ENCODE peak calls at places on chromosome 13, in four cellular contexts. Z, T, A and X are unnamed samples.

GRCh38 chr13:94263038-94263437 is 216.4 kb downstream of the DCT start:
- DNase-seq in A (no peak), Z (no peak), T (no peak), X (no peak)

GRCh38 chr13:30305456-30305855 is 1.9 kb downstream of the KATNAL1 start:
- DNase-seq in T (no peak), A (no peak), Z (no peak), X (peak)

GRCh38 chr13:105996391-105997028 is 539.0 kb downstream of the EFNB2 start:
- DNase-seq in A (no peak), T (no peak), Z (no peak), X (no peak)

GRCh38 chr13:70394149-70394548 is 285.9 kb upstream of the KLHL1 start:
- DNase-seq in A (no peak), T (no peak), Z (no peak), X (no peak)

GRCh38 chr13:79547821-79548220 is 66.9 kb downstream of the NDFIP2 start:
- DNase-seq in A (no peak), T (no peak), Z (no peak), X (no peak)

GRCh38 chr13:32381539-32381938 is 46.4 kb downstream of the N4BP2L1 start:
- DNase-seq in A (no peak), T (peak), Z (no peak), X (peak)

GRCh38 chr13:62838891-62839290 is 1423.2 kb upstream of the PCDH20 start:
- DNase-seq in T (no peak), A (no peak), Z (no peak), X (no peak)

GRCh38 chr13:113374511-113375175 is 10.7 kb upstream of the GRTP1 start:
- DNase-seq in T (no peak), Z (no peak), A (no peak), X (no peak)

GRCh38 chr13:112623051-112623711 is 35.2 kb upstream of the TUBGCP3 start:
- DNase-seq in A (no peak), Z (no peak), T (no peak), X (no peak)

GRCh38 chr13:33340631-33341030 is 55.1 kb upstream of the STARD13 start:
- DNase-seq in A (no peak), Z (no peak), T (no peak), X (no peak)

GRCh38 chr13:92173254-92173653 is 774.8 kb downstream of the GPC5 start:
- DNase-seq in A (no peak), T (no peak), Z (no peak), X (no peak)

GRCh38 chr13:44107357-44108121 is 227.8 kb downstream of the LACC1 start:
- DNase-seq in A (peak), Z (no peak), T (no peak), X (no peak)

GRCh38 chr13:30339721-30340366 is 32.5 kb upstream of the KATNAL1 start:
- DNase-seq in A (no peak), T (no peak), Z (no peak), X (no peak)

GRCh38 chr13:91813255-91813654 is 414.8 kb downstream of the GPC5 start:
- DNase-seq in A (no peak), Z (no peak), T (no peak), X (no peak)

GRCh38 chr13:46947425-46948191 is 50.8 kb upstream of the HTR2A start:
- DNase-seq in T (no peak), A (no peak), Z (no peak), X (no peak)

GRCh38 chr13:85626603-85627002 is 172.6 kb downstream of the SLITRK6 start:
- DNase-seq in A (no peak), T (no peak), Z (no peak), X (no peak)

GRCh38 chr13:47499358-47500150 is 501.5 kb downstream of the SUCLA2 start:
- DNase-seq in Z (no peak), T (no peak), A (peak), X (peak)

GRCh38 chr13:108957369-108958012 is 328.1 kb downstream of the MYO16 start:
- DNase-seq in T (no peak), A (peak), Z (no peak), X (peak)

GRCh38 chr13:104984296-104984818 is 1551.1 kb downstream of the EFNB2 start:
- DNase-seq in A (no peak), Z (peak), T (no peak), X (no peak)

GRCh38 chr13:100089633-100090032 is 740 bp downstream of the PCCA start:
- DNase-seq in T (no peak), A (peak), Z (no peak), X (no peak)

GRCh38 chr13:30907167-30907761 is 1.2 kb downstream of the MEDAG start:
- DNase-seq in Z (no peak), A (no peak), T (no peak), X (no peak)

GRCh38 chr13:20547479-20547908 is 19.5 kb upstream of the IFT88 start:
- DNase-seq in A (no peak), T (no peak), Z (no peak), X (no peak)

GRCh38 chr13:21637296-21637695 is 33.3 kb upstream of the MICU2 start:
- DNase-seq in Z (peak), A (peak), T (no peak), X (peak)

GRCh38 chr13:105452895-105453294 is 1082.6 kb downstream of the EFNB2 start:
- DNase-seq in T (no peak), Z (no peak), A (peak), X (no peak)

GRCh38 chr13:74573654-74574053 is 439.4 kb upstream of the KLF12 start:
- DNase-seq in Z (no peak), T (peak), A (no peak), X (no peak)

GRCh38 chr13:22238269-22238668 is 567.4 kb downstream of the FGF9 start:
- DNase-seq in T (no peak), A (no peak), Z (no peak), X (no peak)

GRCh38 chr13:105871768-105872167 is 663.7 kb downstream of the EFNB2 start:
- DNase-seq in T (no peak), A (no peak), Z (no peak), X (no peak)

GRCh38 chr13:76879211-76879875 is 6.9 kb downstream of the KCTD12 start:
- DNase-seq in A (peak), T (no peak), Z (peak), X (peak)

GRCh38 chr13:66520511-66521390 is 709.4 kb downstream of the PCDH9 start:
- DNase-seq in A (no peak), T (no peak), Z (no peak), X (no peak)

GRCh38 chr13:105442941-105443340 is 1092.5 kb downstream of the EFNB2 start:
- DNase-seq in Z (no peak), A (peak), T (no peak), X (peak)

GRCh38 chr13:91085127-91085526 is 262.4 kb upstream of the MIR17HG start:
- DNase-seq in A (no peak), T (no peak), Z (no peak), X (no peak)

GRCh38 chr13:27954406-27954851 is 14.7 kb downstream of the CDX2 start:
- DNase-seq in A (no peak), T (no peak), Z (peak), X (no peak)
- TF ChIP-seq CTCF in A (no peak), T (no peak), Z (no peak), X (no peak)

GRCh38 chr13:42216422-42216735 is 55.6 kb upstream of the AKAP11 start:
- DNase-seq in Z (no peak), A (no peak), T (no peak), X (no peak)
- TF ChIP-seq CTCF in Z (no peak), A (no peak), T (no peak), X (peak)

DNA sequence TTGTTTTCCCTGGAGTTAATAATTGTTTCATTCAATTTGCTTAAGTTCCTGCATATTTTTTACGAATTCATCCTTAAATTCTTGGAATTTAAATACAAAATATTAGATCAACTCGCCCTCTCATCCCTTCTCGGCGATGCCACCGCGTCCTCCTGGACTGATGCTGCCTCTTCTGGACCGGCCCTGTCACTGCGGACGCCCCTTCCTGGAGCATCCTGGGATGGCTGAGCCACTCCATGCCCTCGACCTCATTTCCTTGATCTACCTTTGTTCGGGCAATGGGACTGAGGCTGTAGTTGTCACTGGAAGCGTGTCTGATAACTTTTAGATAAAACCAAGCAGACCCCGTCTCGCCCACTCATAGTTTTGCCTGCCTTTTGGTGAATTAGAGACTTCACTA is 283.6 kb downstream of the TEX29 start:
- DNase-seq in A (no peak), Z (no peak), T (no peak), X (no peak)
- TF ChIP-seq CTCF in A (no peak), Z (no peak), T (no peak), X (no peak)

GRCh38 chr13:38042771-38043170 is 173.2 kb upstream of the TRPC4 start:
- DNase-seq in A (no peak), Z (no peak), T (no peak), X (peak)

GRCh38 chr13:38044067-38044466 is 174.5 kb upstream of the TRPC4 start:
- DNase-seq in A (no peak), Z (no peak), T (no peak), X (no peak)

GRCh38 chr13:38045278-38046048 is 175.9 kb upstream of the TRPC4 start:
- DNase-seq in Z (no peak), T (peak), A (peak), X (peak)

DNA sequence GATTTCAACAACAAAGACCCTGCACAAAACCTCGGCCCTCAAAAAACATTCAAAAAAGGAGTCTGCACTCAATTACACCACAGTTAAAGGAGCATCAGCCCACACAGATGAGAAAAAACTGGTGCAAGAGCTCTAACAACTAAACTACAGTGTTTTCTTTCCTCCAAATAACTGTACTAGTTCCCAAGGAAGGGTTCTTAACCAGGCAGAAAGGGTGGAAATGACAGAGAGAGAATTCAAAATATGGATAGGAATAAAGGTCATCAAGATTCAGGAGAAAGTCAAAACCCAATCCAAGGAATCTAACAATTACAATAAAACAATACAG is 176.4 kb upstream of the TRPC4 start:
- DNase-seq in A (no peak), Z (no peak), T (no peak), X (no peak)
- TF ChIP-seq CTCF in A (no peak), Z (no peak), T (no peak), X (peak)

GRCh38 chr13:103188688-103189326 is 122.6 kb upstream of the SLC10A2 start:
- DNase-seq in A (peak), Z (no peak), T (no peak), X (no peak)
- TF ChIP-seq CTCF in A (peak), Z (no peak), T (peak), X (peak)

GRCh38 chr13:37173214-37173613 is 67.8 kb upstream of the CSNK1A1L start:
- DNase-seq in Z (no peak), A (no peak), T (no peak), X (peak)
- TF ChIP-seq CTCF in Z (no peak), A (no peak), T (no peak), X (no peak)

DNA sequence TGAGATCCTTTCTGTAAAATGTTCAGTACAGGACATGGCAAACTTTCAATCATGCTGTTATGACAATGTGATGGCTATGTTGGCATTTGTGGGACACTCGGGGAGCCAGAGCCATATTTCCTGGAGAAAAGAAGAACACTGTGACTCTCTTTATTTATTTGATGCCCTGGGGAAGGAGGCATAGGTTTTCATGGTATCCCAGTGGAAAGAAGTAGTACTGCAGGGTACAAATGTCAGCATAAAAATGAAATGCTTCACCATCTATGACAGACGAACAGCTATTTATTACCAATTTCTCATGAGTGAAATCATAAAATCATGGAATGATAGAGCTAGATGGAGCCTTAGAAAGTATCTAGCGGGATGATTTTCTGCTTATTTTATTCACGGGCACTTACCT is 217.1 kb downstream of the COL4A1 start:
- DNase-seq in T (no peak), A (peak), Z (no peak), X (no peak)
- TF ChIP-seq CTCF in T (peak), A (peak), Z (no peak), X (peak)

DNA sequence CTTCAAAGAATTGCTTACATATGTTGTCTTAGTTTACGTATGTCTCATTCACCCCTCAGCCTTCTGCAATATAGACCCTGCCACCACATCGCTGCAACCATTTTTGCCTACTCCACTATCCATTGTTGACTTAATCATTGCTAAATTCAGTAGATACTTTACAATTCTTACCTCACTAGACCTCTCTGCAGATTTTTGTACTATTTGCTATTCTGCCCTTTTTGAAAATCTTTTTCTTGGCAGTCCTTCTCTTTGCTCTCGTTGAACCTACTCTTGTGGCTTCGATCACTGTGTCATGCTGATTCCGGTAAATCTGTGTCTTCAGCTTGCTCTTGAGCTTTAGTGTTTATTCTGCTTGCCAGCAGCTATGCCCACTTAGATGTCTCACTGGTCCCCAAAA is 81.2 kb downstream of the CDK8 start:
- DNase-seq in T (no peak), A (no peak), Z (no peak), X (no peak)
- TF ChIP-seq CTCF in T (no peak), A (no peak), Z (no peak), X (no peak)

DNA sequence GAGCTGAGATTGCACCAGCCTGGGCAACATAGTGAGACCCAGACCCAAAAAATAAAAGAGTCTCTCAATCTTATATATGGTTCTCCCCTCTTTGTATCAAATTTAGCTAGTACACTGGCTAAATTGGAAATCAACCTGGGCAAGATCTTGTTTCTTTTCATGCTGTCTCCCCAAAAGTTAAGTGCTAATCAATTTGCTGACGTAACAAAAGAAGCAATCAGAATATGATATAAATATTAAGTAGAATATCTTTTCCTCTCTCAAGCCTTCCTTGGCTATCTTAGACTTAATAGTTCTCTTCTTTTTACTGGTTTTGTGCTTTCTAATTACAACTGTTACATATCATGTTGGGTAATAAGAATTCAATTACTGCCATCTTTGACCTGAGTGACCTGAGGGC is 258.9 kb downstream of the KCNRG start:
- DNase-seq in T (no peak), A (no peak), Z (no peak), X (no peak)
- TF ChIP-seq CTCF in T (no peak), A (no peak), Z (no peak), X (no peak)

GRCh38 chr13:72346716-72347115 is 380.7 kb downstream of the MZT1 start:
- DNase-seq in A (no peak), T (no peak), Z (no peak), X (no peak)

GRCh38 chr13:72342364-72342763 is 385.1 kb downstream of the MZT1 start:
- DNase-seq in Z (no peak), A (no peak), T (no peak), X (no peak)

GRCh38 chr13:72341904-72342303 is 385.5 kb downstream of the MZT1 start:
- DNase-seq in A (no peak), Z (no peak), T (no peak), X (no peak)
- TF ChIP-seq CTCF in A (no peak), Z (no peak), T (no peak), X (no peak)